ENCODE peak calls at places on chromosomes 6 and 20, in four cellular contexts. M, I, B and D are unnamed samples.

GRCh38 chr6:154402081-154402780 is 45.6 kb upstream of the IPCEF1 start:
- DNase-seq in I (no peak), B (no peak), M (no peak), D (no peak)

GRCh38 chr20:36084897-36085617 is 69.5 kb upstream of the EPB41L1 start:
- DNase-seq in M (no peak), I (peak; percentile 54), B (no peak), D (peak; percentile 60)

GRCh38 chr6:107654736-107655135 is 164.8 kb downstream of the SOBP start:
- DNase-seq in M (no peak), B (no peak), I (no peak), D (no peak)

GRCh38 chr20:49987868-49988690 is 5.3 kb downstream of the SNAI1 start:
- DNase-seq in I (no peak), B (no peak), M (no peak), D (no peak)

GRCh38 chr6:25173951-25174474 is 105.2 kb upstream of the CARMIL1 start:
- DNase-seq in M (no peak), I (no peak), B (no peak), D (peak; percentile 2)

GRCh38 chr6:170296746-170297576 is 6.1 kb upstream of the DLL1 start:
- DNase-seq in B (no peak), I (no peak), M (no peak), D (no peak)

GRCh38 chr6:119742188-119742803 is 392.7 kb upstream of the MAN1A1 start:
- DNase-seq in M (no peak), I (peak; percentile 54), B (peak; percentile 4), D (peak; percentile 20)

GRCh38 chr20:41309817-41310216 is 7.7 kb downstream of the ZHX3 start:
- DNase-seq in B (no peak), M (no peak), I (peak; percentile 29), D (no peak)

GRCh38 chr20:61803416-61803902 is 262.2 kb downstream of the TAF4 start:
- DNase-seq in I (no peak), M (no peak), B (no peak), D (no peak)

GRCh38 chr20:36360429-36360828 is 54.3 kb downstream of the DLGAP4 start:
- DNase-seq in B (no peak), I (no peak), M (no peak), D (no peak)

GRCh38 chr6:156752666-156753301 is 24.4 kb upstream of the ARID1B start:
- DNase-seq in B (no peak), I (no peak), M (peak; percentile 63), D (no peak)

GRCh38 chr6:112180095-112180820 is 74.1 kb downstream of the LAMA4 start:
- DNase-seq in I (peak; percentile 44), M (no peak), B (peak; percentile 20), D (peak; percentile 63)

GRCh38 chr6:167441653-167442644 is 117.1 kb downstream of the TTLL2 start:
- DNase-seq in B (no peak), I (no peak), M (no peak), D (no peak)

GRCh38 chr20:63747622-63748355 is 8.2 kb downstream of the SLC2A4RG start:
- DNase-seq in I (no peak), B (no peak), M (no peak), D (no peak)

GRCh38 chr20:57445298-57445697 is 54.1 kb downstream of the RBM38 start:
- DNase-seq in B (no peak), I (no peak), M (no peak), D (no peak)

GRCh38 chr20:8457978-8458377 is 325.9 kb downstream of the PLCB1 start:
- DNase-seq in I (no peak), M (no peak), B (no peak), D (peak; percentile 84)

GRCh38 chr6:84763397-84764331 is 734 bp downstream of the TBX18 start:
- DNase-seq in B (no peak), I (peak; percentile 92), M (no peak), D (peak; percentile 25)

GRCh38 chr20:59830107-59831023 is 103.1 kb downstream of the SYCP2 start:
- DNase-seq in B (no peak), I (no peak), M (no peak), D (no peak)

DNA sequence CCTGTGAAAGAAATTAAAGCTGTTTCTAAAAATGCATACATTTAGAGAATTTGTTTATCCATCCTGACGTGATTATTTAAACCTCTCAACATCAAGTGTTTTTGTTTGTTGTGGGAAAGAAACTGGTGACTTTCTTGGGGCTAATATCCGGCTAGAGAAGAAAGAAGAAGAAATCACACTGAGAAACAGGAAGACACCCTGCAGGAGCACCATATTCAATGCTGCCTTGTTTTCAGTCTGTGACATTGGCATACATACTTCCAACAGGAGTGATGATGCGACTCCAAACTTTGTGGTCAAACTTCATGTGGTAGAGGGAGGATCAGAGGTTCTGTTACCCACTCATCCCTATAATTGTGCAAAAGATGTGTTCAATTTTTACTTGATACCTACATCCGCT is 997.6 kb upstream of the CITED2 start:
- DNase-seq in B (no peak), M (no peak), I (no peak), D (no peak)
- TF ChIP-seq SPI1 in B (no peak), M (no peak), I (no peak), D (no peak)

GRCh38 chr6:40733290-40733689 is 146.1 kb upstream of the LRFN2 start:
- DNase-seq in I (no peak), M (no peak), B (no peak), D (no peak)
- TF ChIP-seq SPI1 in I (no peak), M (no peak), B (no peak), D (no peak)

GRCh38 chr6:133817460-133818047 is 71.4 kb upstream of the TCF21 start:
- DNase-seq in I (peak; percentile 60), M (no peak), B (peak; percentile 9), D (peak; percentile 14)
- TF ChIP-seq SPI1 in I (no peak), M (no peak), B (no peak), D (no peak)

GRCh38 chr6:36249010-36249409 is 20.9 kb upstream of the PNPLA1 start:
- DNase-seq in B (no peak), I (no peak), M (no peak), D (no peak)
- TF ChIP-seq SPI1 in B (no peak), I (no peak), M (no peak), D (no peak)

DNA sequence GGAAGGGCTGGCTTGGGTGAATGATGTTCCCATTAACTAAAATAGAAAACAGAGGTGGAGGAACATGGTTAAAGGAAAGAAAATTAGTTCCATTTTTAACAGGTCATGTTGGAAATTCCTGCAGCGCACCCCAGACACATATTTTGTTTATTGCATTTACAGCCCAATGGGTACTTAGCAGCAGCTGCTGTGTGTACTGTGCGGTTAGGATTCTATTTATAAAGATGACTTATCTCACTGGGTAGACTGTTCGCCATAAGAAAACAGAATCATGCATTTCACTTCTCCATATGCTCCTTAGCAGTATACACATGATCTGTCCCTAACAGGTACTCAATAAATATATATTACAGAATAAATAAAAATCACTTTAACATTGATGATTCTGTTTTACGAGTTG is 135.8 kb downstream of the SLC35F1 start:
- DNase-seq in I (no peak), M (no peak), B (no peak), D (no peak)
- TF ChIP-seq SPI1 in I (no peak), M (no peak), B (no peak), D (no peak)